ENCODE peak calls at places on chromosome 15, in four cellular contexts. J is GM23338, E is left ventricle myocardium inferior, R is iPS DF 6.9. K is an unnamed sample.

GRCh38 chr15:29470311-29470710 is 200.7 kb upstream of the NSMCE3 start:
- DNase-seq in E (no peak), R (no peak), J (no peak), K (no peak)

GRCh38 chr15:75811616-75812015 is 31.6 kb upstream of the UBE2Q2 start:
- DNase-seq in E (no peak), R (no peak), J (no peak), K (no peak)

GRCh38 chr15:68205949-68206539 is 912 bp upstream of the CALML4 start:
- DNase-seq in J (peak), R (no peak), E (peak), K (peak)

GRCh38 chr15:55194246-55194645 is 2.5 kb downstream of the RSL24D1 start:
- DNase-seq in R (no peak), E (no peak), J (no peak), K (no peak)

GRCh38 chr15:66387176-66388056 is 704 bp downstream of the MAP2K1 start:
- DNase-seq in J (peak), R (no peak), E (peak), K (no peak)

GRCh38 chr15:66047321-66048024 is 178.2 kb downstream of the RAB11A start:
- DNase-seq in R (no peak), E (no peak), J (no peak), K (no peak)

GRCh38 chr15:79515628-79516027 is 83.5 kb downstream of the MINAR1 start:
- DNase-seq in E (no peak), R (no peak), J (no peak), K (no peak)

GRCh38 chr15:59996498-59997041 is 7.5 kb upstream of the FOXB1 start:
- DNase-seq in E (no peak), R (no peak), J (peak), K (no peak)

GRCh38 chr15:43509002-43509922 is 8.1 kb upstream of the MAP1A start:
- DNase-seq in E (no peak), J (peak), R (no peak), K (no peak)
- H3K27ac ChIP-seq in E (peak), J (peak), R (no peak), K (no peak)

DNA sequence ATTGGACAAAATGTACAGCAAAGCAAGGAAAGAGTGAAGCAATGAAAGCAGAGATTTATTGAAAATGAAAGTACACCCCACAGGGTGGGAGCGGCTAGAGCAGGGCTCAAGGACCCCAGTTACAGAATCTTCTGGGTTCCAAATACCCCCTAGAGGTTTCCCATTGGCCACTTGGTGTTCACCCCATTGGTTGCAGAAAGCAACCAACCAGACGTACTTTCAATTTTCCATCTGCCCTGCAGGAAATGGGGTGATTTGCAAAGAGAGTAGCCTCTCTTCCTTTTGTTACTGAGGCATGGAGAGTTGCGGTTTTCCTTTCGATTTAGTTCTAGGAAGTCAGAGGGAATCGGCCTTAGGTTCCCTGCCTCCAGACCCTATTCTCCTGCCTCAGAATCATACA is 2.4 kb downstream of the PML start:
- DNase-seq in R (no peak), J (peak), E (no peak), K (no peak)
- H3K27ac ChIP-seq in R (no peak), J (no peak), E (peak), K (no peak)

DNA sequence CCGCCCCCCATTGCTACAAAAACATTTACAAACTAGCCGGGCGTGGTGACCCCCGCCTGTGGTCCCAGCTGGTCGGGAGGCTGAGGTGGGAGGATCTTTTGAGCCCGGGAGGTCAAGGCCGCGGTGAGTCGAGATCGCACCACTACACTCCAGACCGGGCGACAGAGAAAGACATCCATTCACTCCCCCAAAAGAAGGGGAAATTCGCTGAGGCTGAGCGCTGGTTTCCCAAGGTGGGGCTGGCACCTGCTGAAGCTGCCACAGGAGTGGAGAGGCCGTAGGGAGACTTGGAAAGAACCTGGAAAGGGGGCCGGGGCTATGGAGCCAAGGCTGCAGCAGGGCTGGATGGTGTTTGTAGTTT is 735 bp upstream of the CRTC3 start:
- DNase-seq in E (no peak), J (no peak), R (no peak), K (no peak)
- H3K27ac ChIP-seq in E (peak), J (no peak), R (no peak), K (no peak)

GRCh38 chr15:23567921-23568320 is 2.4 kb downstream of the MKRN3 start:
- DNase-seq in E (no peak), J (no peak), R (no peak), K (no peak)
- H3K27ac ChIP-seq in E (no peak), J (no peak), R (no peak), K (no peak)

GRCh38 chr15:57057134-57057930 is 138.9 kb downstream of the TCF12 start:
- DNase-seq in J (no peak), E (no peak), R (no peak), K (no peak)
- H3K27ac ChIP-seq in J (peak), E (no peak), R (no peak), K (no peak)

DNA sequence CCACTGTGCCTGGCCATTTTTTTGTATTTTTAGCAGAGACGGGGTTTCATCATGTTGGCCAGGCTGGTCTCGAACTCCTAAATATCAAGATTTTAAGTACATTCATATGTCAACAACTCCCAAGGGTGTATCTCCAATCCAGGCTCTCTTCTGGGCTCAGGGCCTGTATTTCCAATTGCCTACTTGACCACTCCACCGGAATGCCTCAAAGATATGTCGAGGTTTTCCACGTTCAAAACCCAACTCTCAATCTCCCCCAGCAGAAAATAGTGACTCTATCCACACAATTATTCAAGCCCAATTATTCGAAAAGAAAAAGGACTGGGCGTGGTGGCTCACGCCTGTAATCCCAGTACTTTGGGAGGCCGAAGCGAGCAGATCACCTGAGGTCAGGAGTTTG is 1.9 kb upstream of the KNSTRN start:
- DNase-seq in R (no peak), J (no peak), E (no peak), K (no peak)
- H3K27ac ChIP-seq in R (no peak), J (no peak), E (peak), K (no peak)

GRCh38 chr15:99686290-99686689 is 46.9 kb downstream of the LYSMD4 start:
- DNase-seq in E (no peak), J (no peak), R (no peak), K (no peak)

GRCh38 chr15:99682455-99682854 is 50.8 kb downstream of the LYSMD4 start:
- DNase-seq in J (no peak), R (no peak), E (no peak), K (no peak)

GRCh38 chr15:99677540-99678134 is 55.6 kb downstream of the LYSMD4 start:
- DNase-seq in J (no peak), E (no peak), R (no peak), K (no peak)

DNA sequence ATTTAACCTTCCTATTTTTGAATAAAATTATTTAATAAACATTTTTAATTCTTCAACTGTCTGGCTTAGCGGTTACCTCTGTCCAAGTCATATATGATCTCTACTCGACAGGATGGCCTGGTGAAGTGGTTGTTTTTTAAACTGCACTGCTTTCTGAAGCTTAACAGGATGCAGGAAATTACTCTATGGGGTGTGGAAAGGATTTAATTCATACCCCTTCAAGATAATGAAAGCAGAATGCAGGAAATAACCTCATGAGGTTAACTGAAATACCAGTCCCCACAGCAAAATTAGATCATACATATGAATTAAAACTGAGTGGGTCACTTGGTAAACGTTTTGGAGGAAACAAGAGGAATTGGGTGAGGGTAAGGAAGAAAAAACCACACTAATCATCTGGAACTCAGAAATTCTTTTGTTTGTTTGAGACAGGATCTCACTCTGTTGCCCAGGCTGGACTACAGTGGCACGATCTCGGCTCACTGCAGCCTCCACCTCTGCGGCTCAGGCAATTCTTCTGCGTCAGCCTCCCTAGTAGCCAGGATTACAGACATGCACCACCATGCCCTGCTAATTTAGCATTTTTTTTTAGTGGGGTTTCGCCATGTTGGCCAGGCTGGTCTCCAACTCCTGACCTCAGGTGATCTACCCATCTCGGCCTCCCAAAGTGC is 50.1 kb downstream of the LYSMD4 start:
- DNase-seq in R (no peak), J (no peak), E (no peak), K (no peak)
- H3K27ac ChIP-seq in R (no peak), J (no peak), E (peak), K (no peak)

DNA sequence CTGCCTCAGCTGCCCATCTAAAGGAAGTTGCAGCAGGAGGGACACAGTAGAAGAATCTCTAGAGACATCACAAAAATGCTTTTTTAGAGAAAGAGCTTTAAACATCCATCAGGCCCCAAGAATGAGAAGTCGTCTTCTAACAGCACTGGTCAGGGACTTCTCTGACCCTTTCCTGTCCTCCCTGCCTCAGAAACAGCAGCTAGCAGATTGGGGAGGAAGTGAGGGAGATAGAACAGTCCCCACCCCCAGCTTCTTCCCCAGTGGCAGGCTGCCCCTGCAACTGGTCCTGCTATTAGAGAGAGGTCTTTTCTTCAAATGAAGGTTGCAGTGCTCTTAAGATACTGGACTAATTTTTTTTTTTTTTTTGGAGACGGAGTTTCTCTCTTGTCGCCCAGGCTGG is 55.1 kb downstream of the PDE8A start:
- DNase-seq in E (no peak), R (no peak), J (peak), K (no peak)
- H3K27ac ChIP-seq in E (peak), R (no peak), J (no peak), K (no peak)